ENCODE peak calls at places on chromosome X, in five cellular contexts. One of them, this sample, is unnamed.
A peak's percentile ranks its signal among the peaks of the same experiment; 100 is the strongest.

GRCh38 chrX:103533428-103534216 is 14.3 kb upstream of the RAB40A start:
- DNase-seq in suprapubic skin: peak; percentile 87
- DNase-seq in psoas muscle: peak; percentile 73
- DNase-seq in endothelial cell of umbilical vein: peak; percentile 69
- DNase-seq in lower lobe of right lung: peak; percentile 65
- DNase-seq in this sample: peak; percentile 57

GRCh38 chrX:55127692-55128091 is 38.9 kb downstream of the PAGE2 start:
- DNase-seq in suprapubic skin: no peak
- DNase-seq in psoas muscle: no peak
- DNase-seq in endothelial cell of umbilical vein: no peak
- DNase-seq in lower lobe of right lung: no peak
- DNase-seq in this sample: no peak

GRCh38 chrX:80751456-80751855 is 58.2 kb downstream of the BRWD3 start:
- DNase-seq in suprapubic skin: no peak
- DNase-seq in psoas muscle: no peak
- DNase-seq in endothelial cell of umbilical vein: no peak
- DNase-seq in lower lobe of right lung: no peak
- DNase-seq in this sample: no peak

GRCh38 chrX:47187106-47187677 is 6.4 kb upstream of the UBA1 start:
- DNase-seq in suprapubic skin: no peak
- DNase-seq in psoas muscle: no peak
- DNase-seq in endothelial cell of umbilical vein: no peak
- DNase-seq in lower lobe of right lung: no peak
- DNase-seq in this sample: no peak

GRCh38 chrX:46630141-46630540 is 56.6 kb downstream of the CHST7 start:
- DNase-seq in suprapubic skin: no peak
- DNase-seq in psoas muscle: no peak
- DNase-seq in endothelial cell of umbilical vein: no peak
- DNase-seq in lower lobe of right lung: no peak
- DNase-seq in this sample: no peak

GRCh38 chrX:122880952-122881351 is 303.1 kb upstream of the GRIA3 start:
- DNase-seq in suprapubic skin: no peak
- DNase-seq in psoas muscle: no peak
- DNase-seq in endothelial cell of umbilical vein: no peak
- DNase-seq in lower lobe of right lung: no peak
- DNase-seq in this sample: no peak

GRCh38 chrX:15511563-15511962 is 11.0 kb downstream of the BMX start:
- DNase-seq in suprapubic skin: no peak
- DNase-seq in psoas muscle: no peak
- DNase-seq in endothelial cell of umbilical vein: peak; percentile 80
- DNase-seq in lower lobe of right lung: no peak
- DNase-seq in this sample: no peak

GRCh38 chrX:118974908-118975671 is 672 bp downstream of the LONRF3 start:
- DNase-seq in suprapubic skin: peak; percentile 74
- DNase-seq in psoas muscle: peak; percentile 48
- DNase-seq in endothelial cell of umbilical vein: peak; percentile 36
- DNase-seq in lower lobe of right lung: peak; percentile 68
- DNase-seq in this sample: peak; percentile 61

GRCh38 chrX:46551494-46552128 is 6.4 kb upstream of the ZNF674 start:
- DNase-seq in suprapubic skin: no peak
- DNase-seq in psoas muscle: no peak
- DNase-seq in endothelial cell of umbilical vein: no peak
- DNase-seq in lower lobe of right lung: no peak
- DNase-seq in this sample: no peak

GRCh38 chrX:39631275-39631674 is 466.5 kb downstream of the BCOR start:
- DNase-seq in suprapubic skin: no peak
- DNase-seq in psoas muscle: no peak
- DNase-seq in endothelial cell of umbilical vein: no peak
- DNase-seq in lower lobe of right lung: no peak
- DNase-seq in this sample: no peak

GRCh38 chrX:74923942-74924448 is 1.3 kb downstream of the NEXMIF start:
- DNase-seq in suprapubic skin: no peak
- DNase-seq in psoas muscle: peak; percentile 29
- DNase-seq in endothelial cell of umbilical vein: no peak
- DNase-seq in lower lobe of right lung: peak; percentile 46
- DNase-seq in this sample: no peak

GRCh38 chrX:115642895-115643530 is 82.0 kb downstream of the PLS3 start:
- DNase-seq in suprapubic skin: no peak
- DNase-seq in psoas muscle: no peak
- DNase-seq in endothelial cell of umbilical vein: peak; percentile 69
- DNase-seq in lower lobe of right lung: no peak
- DNase-seq in this sample: peak; percentile 23

GRCh38 chrX:1778817-1779216 is 164.0 kb downstream of the ASMT start:
- DNase-seq in suprapubic skin: no peak
- DNase-seq in psoas muscle: no peak
- DNase-seq in endothelial cell of umbilical vein: no peak
- DNase-seq in lower lobe of right lung: no peak
- DNase-seq in this sample: no peak

GRCh38 chrX:30992381-30992904 is 79.4 kb downstream of the FTHL17 start:
- DNase-seq in suprapubic skin: no peak
- DNase-seq in psoas muscle: no peak
- DNase-seq in endothelial cell of umbilical vein: peak; percentile 1
- DNase-seq in lower lobe of right lung: no peak
- DNase-seq in this sample: peak; percentile 21

GRCh38 chrX:154370300-154370881 is 4.0 kb downstream of the FLNA start:
- DNase-seq in suprapubic skin: no peak
- DNase-seq in psoas muscle: peak; percentile 43
- DNase-seq in endothelial cell of umbilical vein: peak; percentile 26
- DNase-seq in lower lobe of right lung: no peak
- DNase-seq in this sample: no peak

GRCh38 chrX:135185795-135186443 is 14.7 kb upstream of the CT55 start:
- DNase-seq in suprapubic skin: no peak
- DNase-seq in psoas muscle: no peak
- DNase-seq in endothelial cell of umbilical vein: peak; percentile 30
- DNase-seq in lower lobe of right lung: no peak
- DNase-seq in this sample: peak; percentile 44

GRCh38 chrX:18426004-18426320 is 554 bp downstream of the CDKL5 start:
- DNase-seq in suprapubic skin: no peak
- DNase-seq in psoas muscle: peak; percentile 13
- DNase-seq in endothelial cell of umbilical vein: no peak
- DNase-seq in lower lobe of right lung: no peak
- DNase-seq in this sample: no peak

GRCh38 chrX:72238721-72239475 is at the start of gene ERCC6L:
- DNase-seq in suprapubic skin: peak; percentile 87
- DNase-seq in psoas muscle: peak; percentile 85
- DNase-seq in endothelial cell of umbilical vein: peak; percentile 89
- DNase-seq in lower lobe of right lung: peak; percentile 90
- DNase-seq in this sample: peak; percentile 84

GRCh38 chrX:120790118-120790517 is 85.5 kb downstream of the CT47B1 start:
- DNase-seq in suprapubic skin: no peak
- DNase-seq in psoas muscle: no peak
- DNase-seq in endothelial cell of umbilical vein: peak; percentile 71
- DNase-seq in lower lobe of right lung: no peak
- DNase-seq in this sample: peak; percentile 53

GRCh38 chrX:105706041-105706440 is 116.3 kb upstream of the NRK start:
- DNase-seq in suprapubic skin: no peak
- DNase-seq in psoas muscle: no peak
- DNase-seq in endothelial cell of umbilical vein: no peak
- DNase-seq in lower lobe of right lung: no peak
- DNase-seq in this sample: no peak

GRCh38 chrX:79161655-79162054 is 17.2 kb downstream of the GPR174 start:
- DNase-seq in suprapubic skin: no peak
- DNase-seq in psoas muscle: no peak
- DNase-seq in endothelial cell of umbilical vein: no peak
- DNase-seq in lower lobe of right lung: no peak
- DNase-seq in this sample: peak; percentile 46

GRCh38 chrX:154458116-154458953 is at the start of gene PLXNA3:
- DNase-seq in suprapubic skin: no peak
- DNase-seq in psoas muscle: peak; percentile 53
- DNase-seq in endothelial cell of umbilical vein: no peak
- DNase-seq in lower lobe of right lung: peak; percentile 60
- DNase-seq in this sample: peak; percentile 36

GRCh38 chrX:154046262-154046771 is 26.6 kb upstream of the IRAK1 start:
- DNase-seq in suprapubic skin: no peak
- DNase-seq in psoas muscle: no peak
- DNase-seq in endothelial cell of umbilical vein: peak; percentile 93
- DNase-seq in lower lobe of right lung: no peak
- DNase-seq in this sample: peak; percentile 24

GRCh38 chrX:17414839-17415238 is 39.8 kb downstream of the NHS start:
- DNase-seq in suprapubic skin: no peak
- DNase-seq in psoas muscle: peak; percentile 12
- DNase-seq in endothelial cell of umbilical vein: no peak
- DNase-seq in lower lobe of right lung: no peak
- DNase-seq in this sample: peak; percentile 32

GRCh38 chrX:71616672-71617529 is 1.4 kb downstream of the CXCR3 start:
- DNase-seq in suprapubic skin: no peak
- DNase-seq in psoas muscle: no peak
- DNase-seq in endothelial cell of umbilical vein: no peak
- DNase-seq in lower lobe of right lung: no peak
- DNase-seq in this sample: peak; percentile 89

GRCh38 chrX:30577362-30577961 is at the start of gene TASL:
- DNase-seq in suprapubic skin: no peak
- DNase-seq in psoas muscle: no peak
- DNase-seq in endothelial cell of umbilical vein: no peak
- DNase-seq in lower lobe of right lung: peak; percentile 46
- DNase-seq in this sample: no peak

GRCh38 chrX:43423876-43424275 is 232.2 kb upstream of the MAOA start:
- DNase-seq in suprapubic skin: no peak
- DNase-seq in psoas muscle: no peak
- DNase-seq in endothelial cell of umbilical vein: no peak
- DNase-seq in lower lobe of right lung: no peak
- DNase-seq in this sample: no peak

GRCh38 chrX:91434351-91435168 is at the start of gene PABPC5:
- DNase-seq in suprapubic skin: peak; percentile 89
- DNase-seq in psoas muscle: peak; percentile 82
- DNase-seq in endothelial cell of umbilical vein: peak; percentile 9
- DNase-seq in lower lobe of right lung: peak; percentile 49
- DNase-seq in this sample: peak; percentile 0

GRCh38 chrX:39559229-39559628 is 538.5 kb downstream of the BCOR start:
- DNase-seq in suprapubic skin: no peak
- DNase-seq in psoas muscle: no peak
- DNase-seq in endothelial cell of umbilical vein: no peak
- DNase-seq in lower lobe of right lung: no peak
- DNase-seq in this sample: no peak

GRCh38 chrX:49876750-49877149 is 2.5 kb upstream of the USP27X start:
- DNase-seq in suprapubic skin: no peak
- DNase-seq in psoas muscle: no peak
- DNase-seq in endothelial cell of umbilical vein: peak; percentile 39
- DNase-seq in lower lobe of right lung: no peak
- DNase-seq in this sample: peak; percentile 42

GRCh38 chrX:19212037-19212436 is 89.8 kb upstream of the ADGRG2 start:
- DNase-seq in suprapubic skin: no peak
- DNase-seq in psoas muscle: no peak
- DNase-seq in endothelial cell of umbilical vein: no peak
- DNase-seq in lower lobe of right lung: no peak
- DNase-seq in this sample: no peak

GRCh38 chrX:123487674-123488073 is 245.2 kb downstream of the THOC2 start:
- DNase-seq in suprapubic skin: no peak
- DNase-seq in psoas muscle: no peak
- DNase-seq in endothelial cell of umbilical vein: no peak
- DNase-seq in lower lobe of right lung: no peak
- DNase-seq in this sample: no peak

GRCh38 chrX:109990582-109991276 is 12.2 kb upstream of the TMEM164 start:
- DNase-seq in suprapubic skin: no peak
- DNase-seq in psoas muscle: no peak
- DNase-seq in endothelial cell of umbilical vein: no peak
- DNase-seq in lower lobe of right lung: no peak
- DNase-seq in this sample: no peak

GRCh38 chrX:33831211-33831610 is 300.9 kb downstream of the FAM47A start:
- DNase-seq in suprapubic skin: no peak
- DNase-seq in psoas muscle: no peak
- DNase-seq in endothelial cell of umbilical vein: no peak
- DNase-seq in lower lobe of right lung: no peak
- DNase-seq in this sample: no peak

GRCh38 chrX:1231850-1232505 is 19.5 kb upstream of the CRLF2 start:
- DNase-seq in suprapubic skin: peak; percentile 7
- DNase-seq in psoas muscle: no peak
- DNase-seq in endothelial cell of umbilical vein: no peak
- DNase-seq in lower lobe of right lung: no peak
- DNase-seq in this sample: no peak

GRCh38 chrX:138710311-138710791 is 1.2 kb downstream of the FGF13 start:
- DNase-seq in suprapubic skin: no peak
- DNase-seq in psoas muscle: peak; percentile 9
- DNase-seq in endothelial cell of umbilical vein: no peak
- DNase-seq in lower lobe of right lung: peak; percentile 14
- DNase-seq in this sample: no peak

GRCh38 chrX:71637848-71638247 is 19.5 kb upstream of the CXCR3 start:
- DNase-seq in suprapubic skin: no peak
- DNase-seq in psoas muscle: no peak
- DNase-seq in endothelial cell of umbilical vein: peak; percentile 72
- DNase-seq in lower lobe of right lung: no peak
- DNase-seq in this sample: no peak

DNA sequence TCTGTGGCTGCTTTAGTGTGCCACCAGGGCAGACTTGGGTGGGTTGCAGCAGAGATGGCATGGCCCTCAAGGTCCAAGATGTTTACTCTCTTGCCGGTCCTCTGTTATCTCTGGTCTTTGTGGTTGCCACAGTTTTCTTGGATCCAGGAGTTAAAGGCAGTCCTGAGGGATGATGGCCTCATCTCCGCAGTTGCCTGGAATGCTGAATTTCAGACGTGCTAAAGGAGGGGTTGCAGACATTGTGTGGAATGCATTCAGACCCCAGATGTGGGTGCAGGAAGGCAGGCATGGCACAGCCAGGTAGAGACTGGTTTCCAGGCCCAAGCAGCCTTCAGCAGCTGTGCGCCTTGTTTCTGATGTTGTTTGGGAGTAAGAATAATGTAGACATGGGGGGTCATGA is 64.4 kb downstream of the TBL1X start:
- DNase-seq in suprapubic skin: no peak
- DNase-seq in psoas muscle: no peak
- DNase-seq in endothelial cell of umbilical vein: no peak
- DNase-seq in lower lobe of right lung: no peak
- DNase-seq in this sample: no peak
- H3K4me1 ChIP-seq in suprapubic skin: no peaks in the 10 kb centered on the region
- H3K4me1 ChIP-seq in psoas muscle: no peaks in the 10 kb centered on the region
- H3K4me1 ChIP-seq in endothelial cell of umbilical vein: peaks cover 11% of the 10 kb centered on the region
- H3K4me1 ChIP-seq in lower lobe of right lung: no peaks in the 10 kb centered on the region
- H3K4me1 ChIP-seq in this sample: no peaks in the 10 kb centered on the region

DNA sequence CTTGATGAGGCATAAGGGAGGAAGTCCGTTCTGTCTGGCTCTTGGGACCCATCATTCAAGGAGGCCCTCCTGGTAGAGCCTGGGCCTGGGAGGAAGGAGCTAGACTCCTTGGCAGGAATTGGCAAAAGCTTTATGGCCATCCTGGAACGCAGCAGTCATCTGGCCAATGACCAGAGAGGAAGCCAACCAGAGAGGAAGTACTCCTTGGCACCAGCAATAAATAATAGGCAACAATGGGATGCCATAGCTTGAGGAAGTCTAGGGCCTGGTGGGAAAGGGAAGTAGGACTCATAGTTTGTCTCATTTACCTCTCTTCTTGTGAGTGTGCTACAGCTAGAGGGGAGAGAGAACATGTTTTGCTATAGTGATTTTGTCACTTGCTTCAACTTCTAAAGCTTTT is 53.1 kb downstream of the MSN start:
- DNase-seq in suprapubic skin: no peak
- DNase-seq in psoas muscle: no peak
- DNase-seq in endothelial cell of umbilical vein: peak; percentile 75
- DNase-seq in lower lobe of right lung: no peak
- DNase-seq in this sample: no peak
- H3K4me1 ChIP-seq in suprapubic skin: no peaks in the 10 kb centered on the region
- H3K4me1 ChIP-seq in psoas muscle: peaks cover 7% of the 10 kb centered on the region
- H3K4me1 ChIP-seq in endothelial cell of umbilical vein: peaks cover 49% of the 10 kb centered on the region
- H3K4me1 ChIP-seq in lower lobe of right lung: peaks cover 36% of the 10 kb centered on the region
- H3K4me1 ChIP-seq in this sample: no peaks in the 10 kb centered on the region

GRCh38 chrX:87878926-87879325 is 361.3 kb downstream of the KLHL4 start:
- DNase-seq in suprapubic skin: no peak
- DNase-seq in psoas muscle: no peak
- DNase-seq in endothelial cell of umbilical vein: no peak
- DNase-seq in lower lobe of right lung: no peak
- DNase-seq in this sample: no peak
- H3K4me1 ChIP-seq in suprapubic skin: no peaks in the 10 kb centered on the region
- H3K4me1 ChIP-seq in psoas muscle: no peaks in the 10 kb centered on the region
- H3K4me1 ChIP-seq in endothelial cell of umbilical vein: no peaks in the 10 kb centered on the region
- H3K4me1 ChIP-seq in lower lobe of right lung: no peaks in the 10 kb centered on the region
- H3K4me1 ChIP-seq in this sample: no peaks in the 10 kb centered on the region

GRCh38 chrX:112837531-112837930 is 3.1 kb downstream of the AMOT start:
- DNase-seq in suprapubic skin: no peak
- DNase-seq in psoas muscle: no peak
- DNase-seq in endothelial cell of umbilical vein: no peak
- DNase-seq in lower lobe of right lung: no peak
- DNase-seq in this sample: peak; percentile 46
- H3K4me1 ChIP-seq in suprapubic skin: peaks cover 9% of the 10 kb centered on the region
- H3K4me1 ChIP-seq in psoas muscle: peaks cover 6% of the 10 kb centered on the region
- H3K4me1 ChIP-seq in endothelial cell of umbilical vein: no peaks in the 10 kb centered on the region
- H3K4me1 ChIP-seq in lower lobe of right lung: no peaks in the 10 kb centered on the region
- H3K4me1 ChIP-seq in this sample: peaks cover 2% of the 10 kb centered on the region